ENCODE peak calls at places on chromosomes 2 and 18, in six cellular contexts. F, C, T, S, O and P are unnamed samples.

GRCh38 chr18:35618703-35619102 is 37.2 kb downstream of the GALNT1 start:
- DNase-seq in F (no peak), S (no peak), T (no peak), O (peak; percentile 46), C (no peak), P (no peak)

GRCh38 chr2:7792031-7792651 is 874.9 kb downstream of the RNF144A start:
- DNase-seq in S (peak; percentile 33), F (no peak), O (no peak), T (peak; percentile 72), C (no peak), P (peak; percentile 89)

GRCh38 chr2:232937278-232937906 is 67.3 kb downstream of the SNORC start:
- DNase-seq in F (no peak), S (peak; percentile 49), T (no peak), O (peak; percentile 55), C (no peak), P (no peak)

GRCh38 chr2:200416878-200417277 is 93.0 kb downstream of the KCTD18 start:
- DNase-seq in O (no peak), S (no peak), T (no peak), C (no peak), F (no peak), P (no peak)

GRCh38 chr2:161136696-161137324 is 23.4 kb upstream of the TANK start:
- DNase-seq in F (no peak), C (peak; percentile 46), T (no peak), S (no peak), O (peak; percentile 69), P (no peak)

GRCh38 chr2:69021027-69021426 is 8.0 kb downstream of the ANTXR1 start:
- DNase-seq in S (no peak), T (no peak), C (no peak), F (no peak), O (no peak), P (no peak)

GRCh38 chr18:35029770-35030169 is 11.4 kb upstream of the MAPRE2 start:
- DNase-seq in O (no peak), F (no peak), T (no peak), C (no peak), S (no peak), P (no peak)

GRCh38 chr2:31297751-31298150 is 63.8 kb downstream of the EHD3 start:
- DNase-seq in C (no peak), F (no peak), T (no peak), S (no peak), O (peak; percentile 58), P (no peak)

GRCh38 chr18:75586576-75586975 is 159.1 kb upstream of the SMIM21 start:
- DNase-seq in F (no peak), C (no peak), S (no peak), O (no peak), T (no peak), P (no peak)

GRCh38 chr2:233857511-233858118 is 3.3 kb upstream of the HJURP start:
- DNase-seq in T (peak; percentile 72), F (peak; percentile 89), C (no peak), S (no peak), O (no peak), P (peak; percentile 65)

GRCh38 chr2:233456934-233457333 is 102.6 kb downstream of the DGKD start:
- DNase-seq in F (no peak), O (no peak), C (no peak), S (no peak), T (no peak), P (no peak)

GRCh38 chr2:101251844-101252407 is 760 bp upstream of the CNOT11 start:
- DNase-seq in C (no peak), O (no peak), F (peak; percentile 52), T (peak; percentile 69), S (no peak), P (no peak)

GRCh38 chr2:127104881-127105655 is 1.9 kb downstream of the BIN1 start:
- DNase-seq in F (peak; percentile 47), S (peak; percentile 55), C (no peak), T (no peak), O (no peak), P (peak; percentile 36)

GRCh38 chr2:145765889-145766288 is 1246.0 kb upstream of the ZEB2 start:
- DNase-seq in S (no peak), O (no peak), C (no peak), F (no peak), T (no peak), P (no peak)

GRCh38 chr18:51196116-51196810 is 1.2 kb downstream of the MEX3C start:
- DNase-seq in S (peak; percentile 49), T (peak; percentile 52), C (peak; percentile 52), F (no peak), O (peak; percentile 15), P (peak; percentile 66)

GRCh38 chr18:3590096-3590655 is 140.2 kb downstream of the TGIF1 start:
- DNase-seq in T (no peak), C (no peak), F (no peak), S (no peak), O (no peak), P (no peak)

DNA sequence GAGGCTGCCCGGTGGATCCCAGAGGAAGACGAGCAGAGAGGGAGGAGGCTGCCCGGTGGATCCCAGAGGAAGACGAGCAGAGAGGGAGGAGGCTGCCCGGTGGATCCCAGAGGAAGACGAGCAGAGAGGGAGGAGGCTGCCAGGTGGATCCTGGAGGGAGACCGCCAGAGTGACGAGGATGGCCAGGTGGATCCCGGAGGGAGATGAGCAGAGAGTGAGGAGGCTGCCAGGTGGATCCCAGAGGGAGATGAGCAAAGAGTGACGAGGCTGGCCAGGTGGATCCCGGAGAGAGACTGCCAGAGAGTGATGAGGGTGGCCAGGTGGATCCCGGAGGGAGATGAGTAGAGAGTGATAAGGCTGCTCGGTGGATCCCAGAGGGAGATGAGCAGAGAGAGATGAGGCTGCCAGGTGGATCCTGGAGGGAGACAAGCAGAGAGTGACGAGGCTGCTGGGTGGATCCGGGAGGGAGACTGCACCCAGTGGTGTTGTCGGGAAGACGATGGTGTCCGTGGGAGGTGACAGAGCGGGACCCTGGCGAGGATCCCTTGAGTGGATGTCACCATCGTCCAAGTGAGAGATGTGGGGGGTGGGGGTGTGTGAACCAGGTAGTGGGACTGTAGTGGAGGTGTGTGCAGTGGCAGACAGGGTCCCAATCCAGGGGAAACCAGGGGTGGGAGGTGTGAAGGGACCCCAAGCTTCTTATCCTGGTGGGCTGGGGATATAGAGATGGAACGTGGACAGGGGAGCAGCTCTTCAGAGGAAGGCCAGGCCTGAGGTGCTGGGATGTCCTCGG is 22.3 kb downstream of the DCDC2C start:
- DNase-seq in C (no peak), F (no peak), S (no peak), T (no peak), O (no peak), P (no peak)
- H3K27ac ChIP-seq in C (no peak overlapping the region), F (no peak overlapping the region), S (no peak overlapping the region), T (no peak overlapping the region), O (no peak overlapping the region), P (no peak overlapping the region)

GRCh38 chr2:43219383-43220228 is 6.8 kb downstream of the ZFP36L2 start:
- DNase-seq in S (peak; percentile 93), T (peak; percentile 92), F (peak; percentile 76), C (peak; percentile 72), O (peak; percentile 80), P (peak; percentile 94)

GRCh38 chr2:43220982-43221659 is 5.3 kb downstream of the ZFP36L2 start:
- DNase-seq in F (peak; percentile 62), O (peak; percentile 95), T (peak; percentile 50), C (peak; percentile 55), S (peak; percentile 84), P (no peak)

GRCh38 chr2:43221660-43222471 is 4.5 kb downstream of the ZFP36L2 start:
- DNase-seq in S (peak; percentile 91), T (peak; percentile 83), O (peak; percentile 97), C (peak; percentile 89), F (peak; percentile 86), P (peak; percentile 88)

GRCh38 chr2:43218550-43219382 is 7.6 kb downstream of the ZFP36L2 start:
- DNase-seq in F (no peak), T (peak; percentile 77), O (peak; percentile 10), C (peak; percentile 34), S (peak; percentile 64), P (peak; percentile 68)

GRCh38 chr2:43220229-43220981 is 6.0 kb downstream of the ZFP36L2 start:
- DNase-seq in T (no peak), C (peak; percentile 20), O (peak; percentile 42), S (no peak), F (no peak), P (no peak)
- TF ChIP-seq POLR2A in T (no peak), C (no peak), O (no peak), S (no peak), F (no peak), P (peak; percentile 31)

GRCh38 chr2:215269397-215270117 is 42.3 kb upstream of the ATIC start:
- DNase-seq in S (peak; percentile 59), F (peak; percentile 56), C (peak; percentile 71), O (peak; percentile 80), T (peak; percentile 64), P (peak; percentile 61)
- H3K27ac ChIP-seq in S (no peak overlapping the region), F (no peak overlapping the region), C (no peak overlapping the region), O (no peak overlapping the region), T (no peak overlapping the region), P (no peak overlapping the region)

DNA sequence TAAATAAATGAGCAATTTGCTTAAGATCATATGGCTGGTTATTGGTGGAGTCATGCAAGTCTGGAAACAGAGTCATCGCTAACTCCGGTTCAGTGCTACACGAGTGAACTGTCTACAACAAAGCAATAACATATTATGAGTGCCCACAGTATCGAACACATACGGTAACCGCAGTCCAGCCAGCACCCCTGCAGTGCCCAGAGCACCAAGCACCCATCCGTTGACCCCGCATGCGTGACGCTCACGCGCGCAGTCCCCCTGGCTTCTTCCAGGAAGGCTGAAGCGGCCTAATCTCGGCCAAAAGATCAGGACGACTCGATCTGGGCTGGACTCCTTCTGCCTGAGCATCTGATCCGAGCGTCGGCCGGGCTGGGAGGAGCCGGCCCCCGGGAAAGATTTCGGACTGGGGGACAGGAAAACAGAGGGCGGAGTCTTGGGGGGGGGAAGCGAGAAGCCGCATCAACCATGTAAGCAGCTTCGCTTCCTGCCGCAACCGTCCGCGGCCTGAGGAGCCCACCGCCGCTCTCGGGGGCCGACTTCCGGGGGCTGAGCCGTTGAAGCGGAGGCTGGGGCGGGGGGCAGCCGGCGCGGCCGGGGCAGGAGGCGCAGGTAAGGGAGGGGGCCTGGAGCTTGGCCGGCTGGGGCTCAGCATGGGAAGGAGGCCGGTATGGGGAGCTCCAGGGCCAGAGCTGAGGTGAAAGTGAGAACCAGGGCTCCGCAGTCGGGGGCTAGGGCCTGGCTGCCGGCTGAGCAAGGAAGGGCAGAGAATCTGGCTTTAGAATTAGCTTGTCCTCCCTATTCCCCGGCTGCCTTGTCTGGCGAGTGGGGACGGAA is at the start of gene PIKFYVE:
- DNase-seq in T (peak; percentile 92), F (peak; percentile 92), O (peak; percentile 98), C (peak; percentile 94), S (peak; percentile 99), P (peak; percentile 98)
- TF ChIP-seq POLR2A in T (no peak), F (peak; percentile 52), O (peak; percentile 83), C (peak; percentile 81), S (peak; percentile 68), P (peak; percentile 88)